ENCODE peak calls at places on chromosomes 13 and 19, in six cellular contexts. A, S, V, R, C and F are unnamed samples.

GRCh38 chr19:5339950-5340636 is 519 bp downstream of the PTPRS start:
- DNase-seq in A (peak), S (peak), V (no peak), R (no peak), C (no peak), F (no peak)

GRCh38 chr19:49338691-49339363 is 3.6 kb downstream of the CD37 start:
- DNase-seq in A (no peak), S (no peak), V (peak), R (peak), C (peak), F (no peak)

GRCh38 chr13:32894589-32895001 is 121.6 kb upstream of the KL start:
- DNase-seq in A (no peak), S (no peak), V (no peak), R (no peak), C (peak), F (no peak)

GRCh38 chr13:56015919-56016318 is 1124.8 kb upstream of the PRR20A start:
- DNase-seq in A (no peak), S (no peak), V (no peak), R (no peak), C (no peak), F (no peak)

GRCh38 chr19:37929512-37929911 is 22.5 kb downstream of the SIPA1L3 start:
- DNase-seq in A (no peak), S (no peak), V (no peak), R (no peak), C (no peak), F (no peak)

GRCh38 chr19:49324801-49325491 is at the start of gene SLC6A16:
- DNase-seq in A (no peak), S (no peak), V (no peak), R (peak), C (no peak), F (no peak)

GRCh38 chr19:4993683-4994082 is 24.8 kb downstream of the KDM4B start:
- DNase-seq in A (peak), S (no peak), V (no peak), R (no peak), C (no peak), F (no peak)

GRCh38 chr13:95201814-95202521 is 99.3 kb downstream of the ABCC4 start:
- DNase-seq in A (no peak), S (no peak), V (no peak), R (no peak), C (peak), F (no peak)

GRCh38 chr13:66348745-66349720 is 881.1 kb downstream of the PCDH9 start:
- DNase-seq in A (no peak), S (peak), V (peak), R (peak), C (no peak), F (no peak)

GRCh38 chr13:51999525-51999924 is 11.7 kb downstream of the ATP7B start:
- DNase-seq in A (no peak), S (no peak), V (no peak), R (peak), C (no peak), F (no peak)

GRCh38 chr13:50476579-50476978 is 366.9 kb downstream of the DLEU7 start:
- DNase-seq in A (no peak), S (no peak), V (no peak), R (no peak), C (no peak), F (no peak)

GRCh38 chr19:19039901-19040300 is 6.5 kb downstream of the ARMC6 start:
- DNase-seq in A (no peak), S (no peak), V (no peak), R (no peak), C (no peak), F (no peak)

GRCh38 chr13:34412817-34413365 is 529.2 kb upstream of the NBEA start:
- DNase-seq in A (no peak), S (no peak), V (no peak), R (no peak), C (no peak), F (no peak)

GRCh38 chr19:23410155-23410554 is 14.9 kb upstream of the ZNF91 start:
- DNase-seq in A (no peak), S (no peak), V (no peak), R (no peak), C (no peak), F (no peak)

GRCh38 chr19:3387645-3388589 is 21.5 kb downstream of the NFIC start:
- DNase-seq in A (peak), S (peak), V (peak), R (peak), C (peak), F (no peak)

GRCh38 chr19:35318679-35319448 is 10.1 kb upstream of the CD22 start:
- DNase-seq in A (no peak), S (peak), V (peak), R (peak), C (peak), F (no peak)

GRCh38 chr13:112783135-112783945 is 93.5 kb downstream of the ATP11A start:
- DNase-seq in A (no peak), S (no peak), V (no peak), R (no peak), C (peak), F (no peak)

GRCh38 chr19:28633223-28634030 is 579.5 kb downstream of the UQCRFS1 start:
- DNase-seq in A (peak), S (peak), V (no peak), R (peak), C (peak), F (peak)